ENCODE peak calls at places on chromosomes 2 and 18, in four cellular contexts. D is cardiac muscle cell, E is fibroblast of lung, O is GM23248. V is an unnamed sample. For H3K4me1, the result is how much of the 10 kb centered on the place peaks cover.

GRCh38 chr2:73933194-73933593 is 6.5 kb downstream of the DGUOK start:
- DNase-seq in D (no peak), E (no peak), O (peak), V (peak)

GRCh38 chr2:33380001-33380609 is 96.3 kb upstream of the RASGRP3 start:
- DNase-seq in D (no peak), E (no peak), O (peak), V (no peak)

GRCh38 chr2:241703128-241703604 is 1.3 kb downstream of the ING5 start:
- DNase-seq in D (no peak), E (peak), O (peak), V (no peak)

GRCh38 chr2:176078440-176079284 is 5.1 kb downstream of the EVX2 start:
- DNase-seq in D (no peak), E (no peak), O (no peak), V (no peak)

GRCh38 chr2:202831241-202831997 is 40.1 kb downstream of the ICA1L start:
- DNase-seq in D (peak), E (peak), O (peak), V (peak)

GRCh38 chr2:70010222-70011111 is 49.0 kb upstream of the ASPRV1 start:
- DNase-seq in D (no peak), E (no peak), O (no peak), V (no peak)

GRCh38 chr2:168427451-168427850 is 28.6 kb upstream of the CERS6 start:
- DNase-seq in D (no peak), E (peak), O (peak), V (no peak)

GRCh38 chr2:84556190-84556589 is 39.9 kb downstream of the DNAH6 start:
- DNase-seq in D (no peak), E (no peak), O (no peak), V (no peak)

GRCh38 chr2:150204449-150204848 is 283.0 kb downstream of the RND3 start:
- DNase-seq in D (no peak), E (peak), O (peak), V (peak)

GRCh38 chr2:137411556-137411955 is 552.7 kb upstream of the HNMT start:
- DNase-seq in D (no peak), E (no peak), O (no peak), V (no peak)

GRCh38 chr2:71358931-71359671 is 27.5 kb downstream of the ZNF638 start:
- DNase-seq in D (no peak), E (peak), O (peak), V (peak)

GRCh38 chr2:202035941-202036372 is 2.3 kb downstream of the FZD7 start:
- DNase-seq in D (peak), E (no peak), O (no peak), V (peak)

GRCh38 chr2:188280811-188281222 is 10.9 kb upstream of the GULP1 start:
- DNase-seq in D (no peak), E (no peak), O (no peak), V (no peak)

GRCh38 chr18:2894131-2894840 is 47.5 kb downstream of the EMILIN2 start:
- DNase-seq in D (peak), E (no peak), O (no peak), V (no peak)

GRCh38 chr2:80086831-80087230 is 217.7 kb downstream of the LRRTM1 start:
- DNase-seq in D (peak), E (peak), O (peak), V (no peak)

GRCh38 chr2:55408946-55409868 is 10.4 kb downstream of the CCDC88A start:
- DNase-seq in D (no peak), E (no peak), O (peak), V (peak)

GRCh38 chr2:239748811-239749210 is 276.3 kb downstream of the NDUFA10 start:
- DNase-seq in D (no peak), E (no peak), O (no peak), V (no peak)

GRCh38 chr2:159285929-159286708 is at the start of gene WDSUB1:
- DNase-seq in D (peak), E (peak), O (peak), V (peak)

GRCh38 chr2:101002562-101003277 is 631 bp downstream of the RPL31 start:
- DNase-seq in D (no peak), E (peak), O (peak), V (peak)

GRCh38 chr2:38751043-38751846 is at the start of gene SRSF7:
- DNase-seq in D (peak), E (peak), O (peak), V (peak)

GRCh38 chr2:158015428-158016076 is 86.1 kb upstream of the UPP2 start:
- DNase-seq in D (no peak), E (no peak), O (no peak), V (no peak)

GRCh38 chr18:61333271-61333745 is at the start of gene CDH20:
- DNase-seq in D (peak), E (no peak), O (no peak), V (no peak)

GRCh38 chr2:215903208-215903607 is 110.1 kb downstream of the MREG start:
- DNase-seq in D (no peak), E (no peak), O (peak), V (peak)

GRCh38 chr2:233184669-233185068 is 66.8 kb upstream of the ATG16L1 start:
- DNase-seq in D (no peak), E (no peak), O (peak), V (no peak)

GRCh38 chr2:26504002-26504401 is 26.1 kb upstream of the OTOF start:
- DNase-seq in D (no peak), E (no peak), O (no peak), V (no peak)

GRCh38 chr18:8503287-8503686 is 106.0 kb upstream of the RAB12 start:
- DNase-seq in D (no peak), E (no peak), O (no peak), V (no peak)

GRCh38 chr2:39778775-39779751 is at the start of gene THUMPD2:
- DNase-seq in D (peak), E (peak), O (peak), V (peak)

GRCh38 chr2:215713393-215713792 is 277.5 kb upstream of the FN1 start:
- DNase-seq in D (no peak), E (peak), O (peak), V (peak)

GRCh38 chr2:159177957-159178356 is 108.5 kb downstream of the WDSUB1 start:
- DNase-seq in D (no peak), E (no peak), O (no peak), V (no peak)

GRCh38 chr2:48469731-48470130 is 60.2 kb upstream of the STON1 start:
- DNase-seq in D (no peak), E (no peak), O (no peak), V (no peak)

GRCh38 chr2:25332571-25332970 is 9.2 kb downstream of the DNMT3A start:
- DNase-seq in D (no peak), E (no peak), O (no peak), V (no peak)

GRCh38 chr2:38731090-38731489 is 20.1 kb downstream of the SRSF7 start:
- DNase-seq in D (no peak), E (no peak), O (no peak), V (no peak)

GRCh38 chr2:138059487-138059886 is 95.2 kb downstream of the HNMT start:
- DNase-seq in D (no peak), E (peak), O (peak), V (peak)

GRCh38 chr2:229974271-229974670 is 52.0 kb downstream of the FBXO36 start:
- DNase-seq in D (peak), E (peak), O (peak), V (no peak)

GRCh38 chr2:191321861-191322662 is 76.9 kb downstream of the MYO1B start:
- DNase-seq in D (no peak), E (no peak), O (peak), V (peak)

DNA sequence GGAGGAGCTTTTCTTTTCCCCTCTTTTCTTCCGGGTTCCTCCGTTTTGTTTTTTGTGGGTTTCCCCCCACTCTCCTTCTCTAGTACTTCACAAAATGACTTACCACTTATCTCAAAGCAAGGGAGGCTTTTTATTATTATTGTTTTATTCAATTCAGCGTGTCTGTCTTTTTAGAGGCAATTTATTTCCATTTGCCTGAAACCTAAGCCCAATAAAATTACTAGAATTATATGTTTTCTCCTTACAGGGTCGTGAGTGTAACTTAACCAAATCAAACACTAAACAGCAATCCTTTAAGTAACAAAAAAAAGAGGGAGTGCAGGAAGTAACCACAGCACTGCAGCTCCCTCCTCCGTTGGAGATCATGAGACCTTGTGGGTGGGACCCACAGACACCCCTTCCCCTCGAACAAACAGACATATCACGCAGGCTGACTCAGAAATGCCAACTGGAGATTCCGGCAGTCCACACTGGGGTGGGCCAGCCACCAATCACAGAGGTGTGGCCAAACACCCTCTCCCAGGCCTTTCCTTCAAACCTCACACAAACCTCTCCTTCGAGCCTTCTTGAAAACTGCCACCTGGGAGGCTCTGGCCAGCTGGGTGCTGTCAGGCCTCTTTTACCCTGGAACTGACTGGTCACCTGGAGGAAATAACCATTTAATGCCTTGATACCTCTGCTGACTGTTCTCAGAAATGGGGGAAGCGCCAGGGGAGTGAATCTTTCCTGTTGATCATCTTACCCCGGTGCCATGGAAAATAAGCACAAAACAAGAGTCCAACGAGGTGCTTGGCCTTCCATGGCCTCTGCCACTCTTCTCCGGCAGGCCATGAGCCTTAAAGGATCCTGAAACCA is 207.1 kb upstream of the SMAD2 start:
- DNase-seq in D (no peak), E (no peak), O (no peak), V (no peak)
- H3K4me1 ChIP-seq in D (under half), E (under half), O (under half), V (under half)

DNA sequence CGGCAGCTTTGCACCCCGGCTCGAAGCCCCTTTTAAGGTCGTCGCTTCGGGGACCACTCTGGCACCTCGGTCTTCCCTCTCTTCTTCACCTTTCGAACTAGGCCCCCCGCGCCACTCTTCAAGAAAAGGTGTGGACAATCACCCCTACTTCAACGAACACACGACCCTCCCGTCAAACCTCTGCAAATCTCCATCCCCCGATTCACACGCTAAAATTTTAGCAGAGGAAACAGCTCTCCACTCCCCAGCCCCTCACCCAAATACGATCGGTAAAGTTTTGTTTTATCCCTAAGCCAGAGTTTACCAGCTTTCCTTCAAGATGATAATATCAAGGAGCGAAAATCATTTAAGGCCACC is 85.4 kb downstream of the RBMS1 start:
- DNase-seq in D (no peak), E (no peak), O (no peak), V (no peak)
- H3K4me1 ChIP-seq in D (under half), E (under half), O (half or more), V (half or more)

GRCh38 chr2:234450431-234451095 is 46.3 kb downstream of the ARL4C start:
- DNase-seq in D (no peak), E (no peak), O (no peak), V (no peak)
- H3K4me1 ChIP-seq in D (under half), E (under half), O (under half), V (half or more)

DNA sequence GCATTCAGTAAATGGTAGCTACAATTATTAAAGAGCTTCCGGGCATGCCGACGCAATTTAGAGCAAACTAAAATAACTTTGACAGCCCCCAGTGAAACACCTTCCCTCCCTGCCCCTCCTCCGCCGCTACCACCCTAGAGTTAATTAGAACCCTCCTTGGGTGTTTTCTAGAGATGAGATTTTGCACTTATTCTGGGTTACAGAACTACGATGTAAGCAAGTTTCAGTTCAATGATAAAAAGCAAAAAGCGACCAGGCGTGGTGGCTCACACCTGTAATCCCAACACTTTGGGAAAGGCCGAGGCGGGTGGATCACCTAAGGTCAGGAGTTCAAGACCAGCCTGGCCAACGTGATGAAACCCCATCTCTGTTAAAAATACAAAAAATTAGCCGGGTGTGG is 32.6 kb downstream of the SMAD7 start:
- DNase-seq in D (no peak), E (no peak), O (no peak), V (no peak)
- H3K4me1 ChIP-seq in D (under half), E (under half), O (under half), V (under half)

GRCh38 chr2:23618265-23618664 is 233.3 kb downstream of the KLHL29 start:
- DNase-seq in D (no peak), E (no peak), O (no peak), V (no peak)
- H3K4me1 ChIP-seq in D (under half), E (under half), O (under half), V (under half)

GRCh38 chr18:12567849-12568248 is 90.1 kb downstream of the SPIRE1 start:
- DNase-seq in D (no peak), E (no peak), O (no peak), V (no peak)

GRCh38 chr18:12574494-12575185 is 83.3 kb downstream of the SPIRE1 start:
- DNase-seq in D (no peak), E (no peak), O (no peak), V (no peak)

GRCh38 chr18:12569791-12570190 is 88.1 kb downstream of the SPIRE1 start:
- DNase-seq in D (no peak), E (no peak), O (no peak), V (no peak)

DNA sequence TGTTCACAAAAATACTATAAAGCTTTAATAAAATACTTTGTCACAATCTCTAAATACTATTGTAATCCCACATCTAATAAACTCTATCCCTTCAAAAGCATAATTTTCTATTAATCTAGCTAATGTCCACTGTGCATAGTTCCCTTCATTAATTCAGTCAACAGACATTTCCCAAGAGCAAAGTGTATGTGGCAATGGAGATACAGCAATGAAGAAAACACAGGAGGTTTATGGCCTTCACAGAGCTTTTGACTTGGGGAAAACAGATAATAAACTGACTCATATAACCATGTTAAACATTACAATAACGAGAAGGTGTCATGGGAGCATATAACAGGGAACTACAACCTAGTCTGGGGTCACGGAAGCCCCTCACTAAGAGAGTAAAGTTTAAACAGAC is 86.3 kb downstream of the SPIRE1 start:
- DNase-seq in D (no peak), E (no peak), O (no peak), V (no peak)
- H3K4me1 ChIP-seq in D (under half), E (under half), O (under half), V (under half)

DNA sequence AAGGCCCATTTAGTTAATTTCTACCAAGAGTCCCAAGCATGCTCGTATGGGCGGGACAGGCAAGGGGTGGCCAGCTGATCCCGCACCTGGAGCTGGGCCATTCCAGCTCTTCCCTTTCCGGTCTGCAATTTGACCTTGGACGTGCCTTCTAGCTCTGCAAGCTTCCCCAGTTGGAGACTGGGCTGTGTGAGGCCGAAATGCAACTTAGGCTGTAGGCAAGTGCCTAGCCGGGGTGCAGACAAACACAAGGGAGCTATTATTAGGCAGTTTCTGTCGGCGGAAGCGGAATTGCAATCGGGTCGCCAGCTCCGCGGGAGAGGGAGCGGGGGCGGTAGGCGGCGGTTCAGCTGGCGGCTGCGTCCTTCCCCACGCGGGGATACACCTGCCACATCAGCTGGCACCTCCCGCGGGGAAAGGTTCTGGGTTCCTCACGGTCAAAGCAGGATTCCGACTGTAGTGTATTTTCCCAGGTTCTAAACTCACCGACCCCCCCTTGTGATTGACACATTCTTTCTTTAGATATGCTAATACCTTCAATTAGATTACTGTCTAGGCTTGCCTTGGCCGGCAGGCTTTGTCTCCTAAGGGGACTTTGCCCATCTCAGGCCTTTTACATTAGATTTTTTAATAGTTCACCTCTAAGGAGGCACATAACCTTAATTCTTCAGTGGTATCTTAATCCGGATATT is 17.1 kb upstream of the ZNF532 start:
- DNase-seq in D (peak), E (no peak), O (no peak), V (no peak)
- H3K4me1 ChIP-seq in D (under half), E (under half), O (under half), V (under half)